ENCODE peak calls at places on chromosomes 2 and 18, in ten cellular contexts. A, K, Q, U, G, Z, L, H, J and D are unnamed samples.

GRCh38 chr18:3121256-3121655 is 98.5 kb downstream of the MYOM1 start:
- DNase-seq in G (no peak), A (peak), U (no peak), K (no peak), Z (no peak), Q (no peak), J (no peak), L (peak), H (no peak), D (no peak)

GRCh38 chr18:51241226-51241625 is 43.7 kb upstream of the MEX3C start:
- DNase-seq in U (no peak), Q (no peak), L (no peak), A (no peak), J (no peak), Z (no peak), K (no peak), H (no peak), G (no peak), D (no peak)

GRCh38 chr2:109166811-109167210 is 37.8 kb downstream of the SH3RF3 start:
- DNase-seq in J (no peak), H (no peak), A (peak), K (no peak), L (peak), Z (no peak), Q (no peak), G (no peak), U (no peak), D (no peak)

GRCh38 chr2:179263460-179264237 is 983 bp downstream of the SESTD1 start:
- DNase-seq in L (peak), U (no peak), H (peak), A (peak), Z (no peak), G (peak), J (peak), K (peak), Q (no peak), D (peak)

GRCh38 chr2:48092846-48093498 is 186.7 kb upstream of the FBXO11 start:
- DNase-seq in L (peak), J (no peak), G (no peak), H (no peak), Z (no peak), Q (no peak), A (peak), U (no peak), K (no peak), D (no peak)

GRCh38 chr2:128465246-128466170 is 146.8 kb upstream of the HS6ST1 start:
- DNase-seq in G (no peak), Q (no peak), L (no peak), H (no peak), J (no peak), K (peak), Z (no peak), U (no peak), A (no peak), D (no peak)

GRCh38 chr2:167689444-167689843 is 558.0 kb downstream of the STK39 start:
- DNase-seq in K (peak), Z (no peak), A (no peak), H (no peak), Q (no peak), L (peak), J (no peak), U (no peak), G (peak), D (no peak)

GRCh38 chr2:242020196-242021004 is 150.9 kb downstream of the RTP5 start:
- DNase-seq in H (no peak), Q (no peak), Z (no peak), L (peak), A (peak), K (no peak), G (no peak), J (peak), U (no peak), D (no peak)

GRCh38 chr2:194087569-194087968 is 1569.5 kb upstream of the SLC39A10 start:
- DNase-seq in G (no peak), Q (no peak), U (no peak), K (no peak), Z (no peak), J (no peak), L (no peak), H (no peak), A (peak), D (no peak)

GRCh38 chr2:198641161-198641560 is 816.6 kb downstream of the SATB2 start:
- DNase-seq in H (no peak), L (no peak), Z (no peak), A (no peak), Q (no peak), J (no peak), G (no peak), U (no peak), K (no peak), D (no peak)

GRCh38 chr18:13791181-13791580 is 32.8 kb upstream of the MC5R start:
- DNase-seq in K (no peak), Z (no peak), U (no peak), Q (peak), G (no peak), J (no peak), L (peak), A (no peak), H (peak), D (no peak)

GRCh38 chr2:238065447-238065846 is 4.6 kb downstream of the SCLY start:
- DNase-seq in Q (no peak), U (no peak), J (no peak), G (no peak), L (no peak), H (no peak), Z (no peak), A (no peak), K (no peak), D (no peak)

GRCh38 chr2:238067939-238068338 is 7.1 kb downstream of the SCLY start:
- DNase-seq in L (no peak), Z (no peak), U (no peak), K (no peak), G (no peak), Q (no peak), J (no peak), H (no peak), A (no peak), D (no peak)

GRCh38 chr2:238063414-238064189 is 2.8 kb downstream of the SCLY start:
- DNase-seq in J (no peak), H (no peak), Z (no peak), G (no peak), U (no peak), K (peak), Q (no peak), L (no peak), A (no peak), D (no peak)

GRCh38 chr2:238064376-238064775 is 3.6 kb downstream of the SCLY start:
- DNase-seq in G (no peak), A (no peak), L (no peak), U (no peak), H (no peak), K (no peak), J (no peak), Z (no peak), Q (no peak), D (no peak)

DNA sequence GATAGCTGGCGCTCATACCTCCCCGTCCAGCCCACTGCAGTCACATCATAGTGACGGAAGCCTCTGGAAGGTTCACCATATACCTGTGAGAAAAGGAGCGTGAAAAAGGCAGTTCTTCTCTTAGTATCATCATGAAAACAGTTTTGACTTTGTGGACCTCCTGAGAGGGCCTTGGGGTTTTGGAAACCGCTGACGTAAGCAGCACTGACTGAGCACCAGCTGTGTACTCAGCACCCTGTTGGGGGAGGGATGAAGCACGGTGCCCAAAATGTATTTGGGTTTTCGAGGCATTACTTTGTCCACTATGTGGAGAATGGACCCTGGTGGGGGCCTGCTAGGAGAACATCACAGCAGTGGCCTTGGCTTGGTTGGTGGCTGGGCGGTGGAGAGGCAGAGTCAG is 5.4 kb downstream of the SCLY start:
- DNase-seq in U (no peak), L (no peak), J (no peak), Q (no peak), K (no peak), H (no peak), A (no peak), Z (no peak), G (no peak), D (no peak)
- TF ChIP-seq CTCF in U (no peak), L (no peak), J (no peak), Q (no peak), K (no peak), H (no peak), A (no peak), Z (no peak), G (no peak), D (no peak)

GRCh38 chr18:54003195-54003594 is 221.3 kb downstream of the MBD2 start:
- DNase-seq in G (no peak), U (no peak), Z (no peak), Q (no peak), K (no peak), J (no peak), L (no peak), H (no peak), A (no peak), D (no peak)

GRCh38 chr18:54004828-54005227 is 219.6 kb downstream of the MBD2 start:
- DNase-seq in H (no peak), Z (no peak), K (no peak), A (peak), Q (no peak), G (no peak), L (peak), U (no peak), J (no peak), D (no peak)
- TF ChIP-seq CTCF in H (no peak), Z (no peak), K (no peak), A (no peak), Q (no peak), G (no peak), L (no peak), U (no peak), J (no peak), D (no peak)

GRCh38 chr2:171541202-171541884 is 19.1 kb downstream of the CYBRD1 start:
- DNase-seq in A (no peak), Z (no peak), J (no peak), K (no peak), L (no peak), U (no peak), H (no peak), G (no peak), Q (no peak), D (no peak)
- TF ChIP-seq CTCF in A (peak), Z (no peak), J (peak), K (peak), L (peak), U (peak), H (peak), G (no peak), Q (peak), D (peak)

GRCh38 chr2:85648619-85649018 is 19.4 kb downstream of the SFTPB start:
- DNase-seq in A (peak), U (no peak), J (no peak), K (peak), L (peak), H (peak), G (no peak), Z (no peak), Q (peak), D (no peak)
- TF ChIP-seq CTCF in A (peak), U (peak), J (peak), K (peak), L (peak), H (peak), G (peak), Z (no peak), Q (no peak), D (no peak)

GRCh38 chr2:201451330-201452057 is at the start of the genes STRADB and TRAK2:
- DNase-seq in K (peak), Q (peak), L (peak), Z (peak), J (peak), A (peak), G (peak), H (peak), U (peak), D (peak)
- TF ChIP-seq CTCF in K (peak), Q (peak), L (no peak), Z (no peak), J (peak), A (peak), G (peak), H (no peak), U (peak), D (no peak)

GRCh38 chr18:5106730-5107129 is 90.3 kb downstream of the AKAIN1 start:
- DNase-seq in Z (no peak), J (no peak), Q (no peak), U (no peak), H (no peak), K (peak), A (no peak), G (no peak), L (no peak), D (no peak)
- TF ChIP-seq CTCF in Z (no peak), J (no peak), Q (no peak), U (no peak), H (no peak), K (peak), A (no peak), G (no peak), L (no peak), D (no peak)

GRCh38 chr2:10814571-10815331 is 2.2 kb upstream of the PDIA6 start:
- DNase-seq in K (peak), J (no peak), G (no peak), H (no peak), U (no peak), Z (no peak), A (no peak), L (no peak), Q (no peak), D (no peak)
- TF ChIP-seq CTCF in K (peak), J (no peak), G (no peak), H (no peak), U (no peak), Z (no peak), A (no peak), L (no peak), Q (no peak), D (no peak)

GRCh38 chr2:203721770-203722169 is 15.3 kb downstream of the CD28 start:
- DNase-seq in Z (no peak), L (no peak), U (no peak), A (no peak), J (no peak), Q (no peak), H (no peak), G (no peak), K (no peak), D (no peak)
- TF ChIP-seq CTCF in Z (no peak), L (no peak), U (no peak), A (no peak), J (no peak), Q (no peak), H (no peak), G (no peak), K (no peak), D (no peak)

GRCh38 chr18:58896734-58897508 is 32.2 kb downstream of the ZNF532 start:
- DNase-seq in K (no peak), H (no peak), L (no peak), J (no peak), G (no peak), U (no peak), Q (no peak), A (peak), Z (no peak), D (peak)
- TF ChIP-seq CTCF in K (no peak), H (no peak), L (no peak), J (no peak), G (no peak), U (no peak), Q (no peak), A (no peak), Z (no peak), D (no peak)